ENCODE peak calls at places on chromosomes 6 and 20, in seven cellular contexts. H is T-helper 2 cell, D is OCI-M1, A is SW480, Y is hypothalamus, C is Peyer's patch, X is dorsolateral prefrontal cortex. K is an unnamed sample.
A peak's percentile ranks its signal among the peaks of the same experiment; 100 is the strongest.

GRCh38 chr20:12068146-12068545 is 150.5 kb downstream of the BTBD3 start:
- DNase-seq in X (no peak), H (no peak), Y (no peak), D (no peak), A (no peak), C (no peak), K (no peak)

GRCh38 chr6:125547320-125547843 is 202.1 kb upstream of the HEY2 start:
- DNase-seq in X (no peak), Y (no peak), H (no peak), A (no peak), C (no peak), D (no peak), K (no peak)

GRCh38 chr6:156886409-156886808 is 109.2 kb downstream of the ARID1B start:
- DNase-seq in A (no peak), X (no peak), H (no peak), Y (no peak), C (peak; percentile 37), D (no peak), K (no peak)

GRCh38 chr6:130697661-130698535 is 129.3 kb upstream of the SMLR1 start:
- DNase-seq in Y (no peak), X (peak; percentile 51), A (peak; percentile 34), C (peak; percentile 39), D (peak; percentile 77), H (peak; percentile 15), K (peak; percentile 46)

GRCh38 chr6:79305020-79305419 is 70.5 kb upstream of the HMGN3 start:
- DNase-seq in Y (no peak), A (no peak), X (no peak), D (no peak), H (no peak), C (no peak), K (no peak)

GRCh38 chr20:6767536-6768227 is at the start of gene BMP2:
- DNase-seq in C (no peak), X (peak; percentile 58), H (no peak), Y (no peak), D (peak; percentile 23), A (peak; percentile 55), K (no peak)

GRCh38 chr6:88860310-88860709 is 103.1 kb downstream of the RNGTT start:
- DNase-seq in A (no peak), C (no peak), Y (no peak), X (no peak), D (no peak), H (no peak), K (no peak)

GRCh38 chr20:21968486-21968885 is 263.0 kb downstream of the PAX1 start:
- DNase-seq in Y (no peak), C (no peak), A (peak; percentile 18), X (no peak), D (no peak), H (no peak), K (no peak)

GRCh38 chr6:25295651-25296050 is 16.5 kb downstream of the CARMIL1 start:
- DNase-seq in Y (no peak), D (peak; percentile 18), C (no peak), H (no peak), X (no peak), A (no peak), K (no peak)

GRCh38 chr6:25250878-25251277 is 28.3 kb upstream of the CARMIL1 start:
- DNase-seq in Y (no peak), C (no peak), X (no peak), A (peak; percentile 4), D (no peak), H (no peak), K (no peak)

GRCh38 chr20:17431621-17432364 is 99.4 kb downstream of the BFSP1 start:
- DNase-seq in D (peak; percentile 56), A (peak; percentile 59), X (peak; percentile 77), Y (peak; percentile 2), H (no peak), C (peak; percentile 23), K (peak; percentile 44)

GRCh38 chr6:158653577-158654354 is 3.9 kb downstream of the SYTL3 start:
- DNase-seq in X (no peak), A (peak; percentile 94), C (peak; percentile 85), Y (no peak), H (peak; percentile 98), D (no peak), K (peak; percentile 86)

GRCh38 chr6:79605061-79605460 is 26.1 kb upstream of the SH3BGRL2 start:
- DNase-seq in X (no peak), D (peak; percentile 64), H (no peak), C (no peak), Y (no peak), A (peak; percentile 6), K (no peak)

K was measured in activated gamma-delta T cell treated with Interleukin-2 at 50 U/mL for 16 hours.